ENCODE peak calls at places on chromosomes 5 and 9, in eight cellular contexts. One of them, this sample, is unnamed.

GRCh38 chr9:110620726-110621125 is 41.2 kb upstream of the SVEP1 start:
- DNase-seq in breast epithelium: no peak
- DNase-seq in PC-3: no peak
- DNase-seq in left ventricle myocardium inferior: no peak
- DNase-seq in uterus: no peak
- DNase-seq in upper lobe of right lung: no peak
- DNase-seq in brain microvascular endothelial cell: no peak
- DNase-seq in spleen: no peak
- DNase-seq in this sample: no peak

GRCh38 chr5:67416133-67416937 is 219.7 kb upstream of the CD180 start:
- DNase-seq in breast epithelium: no peak
- DNase-seq in PC-3: no peak
- DNase-seq in left ventricle myocardium inferior: no peak
- DNase-seq in uterus: no peak
- DNase-seq in upper lobe of right lung: no peak
- DNase-seq in brain microvascular endothelial cell: no peak
- DNase-seq in spleen: no peak
- DNase-seq in this sample: no peak

GRCh38 chr5:61941637-61942036 is 364.4 kb upstream of the KIF2A start:
- DNase-seq in breast epithelium: no peak
- DNase-seq in PC-3: no peak
- DNase-seq in left ventricle myocardium inferior: no peak
- DNase-seq in uterus: no peak
- DNase-seq in upper lobe of right lung: no peak
- DNase-seq in brain microvascular endothelial cell: no peak
- DNase-seq in spleen: no peak
- DNase-seq in this sample: no peak

GRCh38 chr5:62296998-62297397 is 9.0 kb upstream of the KIF2A start:
- DNase-seq in breast epithelium: no peak
- DNase-seq in PC-3: peak; percentile 35
- DNase-seq in left ventricle myocardium inferior: no peak
- DNase-seq in uterus: no peak
- DNase-seq in upper lobe of right lung: no peak
- DNase-seq in brain microvascular endothelial cell: no peak
- DNase-seq in spleen: no peak
- DNase-seq in this sample: no peak

GRCh38 chr5:168328804-168329203 is 37.4 kb downstream of the WWC1 start:
- DNase-seq in breast epithelium: no peak
- DNase-seq in PC-3: peak; percentile 30
- DNase-seq in left ventricle myocardium inferior: no peak
- DNase-seq in uterus: no peak
- DNase-seq in upper lobe of right lung: no peak
- DNase-seq in brain microvascular endothelial cell: no peak
- DNase-seq in spleen: peak; percentile 41
- DNase-seq in this sample: no peak

GRCh38 chr5:93894471-93895354 is 153.3 kb upstream of the POU5F2 start:
- DNase-seq in breast epithelium: no peak
- DNase-seq in PC-3: no peak
- DNase-seq in left ventricle myocardium inferior: no peak
- DNase-seq in uterus: no peak
- DNase-seq in upper lobe of right lung: no peak
- DNase-seq in brain microvascular endothelial cell: peak; percentile 10
- DNase-seq in spleen: no peak
- DNase-seq in this sample: peak; percentile 20

GRCh38 chr5:68544656-68545565 is 329.4 kb downstream of the PIK3R1 start:
- DNase-seq in breast epithelium: no peak
- DNase-seq in PC-3: peak; percentile 53
- DNase-seq in left ventricle myocardium inferior: no peak
- DNase-seq in uterus: peak; percentile 51
- DNase-seq in upper lobe of right lung: no peak
- DNase-seq in brain microvascular endothelial cell: no peak
- DNase-seq in spleen: no peak
- DNase-seq in this sample: peak; percentile 31

GRCh38 chr5:2633992-2634391 is 117.5 kb downstream of the IRX2 start:
- DNase-seq in breast epithelium: no peak
- DNase-seq in PC-3: peak; percentile 39
- DNase-seq in left ventricle myocardium inferior: no peak
- DNase-seq in uterus: no peak
- DNase-seq in upper lobe of right lung: no peak
- DNase-seq in brain microvascular endothelial cell: no peak
- DNase-seq in spleen: no peak
- DNase-seq in this sample: no peak

GRCh38 chr5:167743685-167744084 is 547.8 kb upstream of the WWC1 start:
- DNase-seq in breast epithelium: no peak
- DNase-seq in PC-3: peak; percentile 63
- DNase-seq in left ventricle myocardium inferior: no peak
- DNase-seq in uterus: no peak
- DNase-seq in upper lobe of right lung: no peak
- DNase-seq in brain microvascular endothelial cell: peak; percentile 78
- DNase-seq in spleen: no peak
- DNase-seq in this sample: peak; percentile 91

GRCh38 chr5:106312360-106312759 is 1358.4 kb downstream of the EFNA5 start:
- DNase-seq in breast epithelium: no peak
- DNase-seq in PC-3: peak; percentile 75
- DNase-seq in left ventricle myocardium inferior: no peak
- DNase-seq in uterus: no peak
- DNase-seq in upper lobe of right lung: no peak
- DNase-seq in brain microvascular endothelial cell: peak; percentile 70
- DNase-seq in spleen: no peak
- DNase-seq in this sample: peak; percentile 6

GRCh38 chr9:98521141-98521540 is 187.6 kb downstream of the GABBR2 start:
- DNase-seq in breast epithelium: no peak
- DNase-seq in PC-3: peak; percentile 65
- DNase-seq in left ventricle myocardium inferior: no peak
- DNase-seq in uterus: no peak
- DNase-seq in upper lobe of right lung: no peak
- DNase-seq in brain microvascular endothelial cell: peak; percentile 54
- DNase-seq in spleen: no peak
- DNase-seq in this sample: peak; percentile 73

GRCh38 chr5:107456281-107456715 is 214.4 kb downstream of the EFNA5 start:
- DNase-seq in breast epithelium: no peak
- DNase-seq in PC-3: no peak
- DNase-seq in left ventricle myocardium inferior: no peak
- DNase-seq in uterus: no peak
- DNase-seq in upper lobe of right lung: no peak
- DNase-seq in brain microvascular endothelial cell: no peak
- DNase-seq in spleen: no peak
- DNase-seq in this sample: peak; percentile 97

GRCh38 chr5:76104027-76104426 is 20.8 kb downstream of the SV2C start:
- DNase-seq in breast epithelium: no peak
- DNase-seq in PC-3: peak; percentile 47
- DNase-seq in left ventricle myocardium inferior: no peak
- DNase-seq in uterus: no peak
- DNase-seq in upper lobe of right lung: no peak
- DNase-seq in brain microvascular endothelial cell: peak; percentile 17
- DNase-seq in spleen: no peak
- DNase-seq in this sample: peak; percentile 17

GRCh38 chr9:134619456-134619982 is 22.1 kb upstream of the COL5A1 start:
- DNase-seq in breast epithelium: no peak
- DNase-seq in PC-3: no peak
- DNase-seq in left ventricle myocardium inferior: no peak
- DNase-seq in uterus: peak; percentile 8
- DNase-seq in upper lobe of right lung: peak; percentile 30
- DNase-seq in brain microvascular endothelial cell: no peak
- DNase-seq in spleen: peak; percentile 52
- DNase-seq in this sample: no peak

GRCh38 chr9:128004011-128004604 is 23.3 kb upstream of the EEIG1 start:
- DNase-seq in breast epithelium: no peak
- DNase-seq in PC-3: no peak
- DNase-seq in left ventricle myocardium inferior: no peak
- DNase-seq in uterus: no peak
- DNase-seq in upper lobe of right lung: no peak
- DNase-seq in brain microvascular endothelial cell: no peak
- DNase-seq in spleen: no peak
- DNase-seq in this sample: no peak

GRCh38 chr9:117705386-117705785 is 1.2 kb downstream of the TLR4 start:
- DNase-seq in breast epithelium: no peak
- DNase-seq in PC-3: no peak
- DNase-seq in left ventricle myocardium inferior: no peak
- DNase-seq in uterus: no peak
- DNase-seq in upper lobe of right lung: no peak
- DNase-seq in brain microvascular endothelial cell: no peak
- DNase-seq in spleen: no peak
- DNase-seq in this sample: no peak
- H3K4me3 ChIP-seq in breast epithelium: peak overlapping the region; percentile 69
- H3K4me3 ChIP-seq in PC-3: no peak overlapping the region
- H3K4me3 ChIP-seq in left ventricle myocardium inferior: peak overlapping the region; percentile 71
- H3K4me3 ChIP-seq in uterus: peak overlapping the region; percentile 34
- H3K4me3 ChIP-seq in upper lobe of right lung: peak overlapping the region; percentile 55
- H3K4me3 ChIP-seq in brain microvascular endothelial cell: peak overlapping the region; percentile 67
- H3K4me3 ChIP-seq in spleen: peak overlapping the region; percentile 56
- H3K4me3 ChIP-seq in this sample: no peak overlapping the region

GRCh38 chr5:147396070-147396469 is 113.8 kb downstream of the DPYSL3 start:
- DNase-seq in breast epithelium: no peak
- DNase-seq in PC-3: no peak
- DNase-seq in left ventricle myocardium inferior: peak; percentile 43
- DNase-seq in uterus: no peak
- DNase-seq in upper lobe of right lung: peak; percentile 75
- DNase-seq in brain microvascular endothelial cell: no peak
- DNase-seq in spleen: peak; percentile 71
- DNase-seq in this sample: no peak
- H3K36me3 ChIP-seq in breast epithelium: no peaks in the 10 kb centered on the region
- H3K36me3 ChIP-seq in PC-3: no peaks in the 10 kb centered on the region
- H3K36me3 ChIP-seq in left ventricle myocardium inferior: peaks cover 41% of the 10 kb centered on the region
- H3K36me3 ChIP-seq in uterus: no peaks in the 10 kb centered on the region
- H3K36me3 ChIP-seq in upper lobe of right lung: peaks cover 37% of the 10 kb centered on the region
- H3K36me3 ChIP-seq in brain microvascular endothelial cell: no peaks in the 10 kb centered on the region
- H3K36me3 ChIP-seq in spleen: peaks cover 4% of the 10 kb centered on the region
- H3K36me3 ChIP-seq in this sample: no peaks in the 10 kb centered on the region

DNA sequence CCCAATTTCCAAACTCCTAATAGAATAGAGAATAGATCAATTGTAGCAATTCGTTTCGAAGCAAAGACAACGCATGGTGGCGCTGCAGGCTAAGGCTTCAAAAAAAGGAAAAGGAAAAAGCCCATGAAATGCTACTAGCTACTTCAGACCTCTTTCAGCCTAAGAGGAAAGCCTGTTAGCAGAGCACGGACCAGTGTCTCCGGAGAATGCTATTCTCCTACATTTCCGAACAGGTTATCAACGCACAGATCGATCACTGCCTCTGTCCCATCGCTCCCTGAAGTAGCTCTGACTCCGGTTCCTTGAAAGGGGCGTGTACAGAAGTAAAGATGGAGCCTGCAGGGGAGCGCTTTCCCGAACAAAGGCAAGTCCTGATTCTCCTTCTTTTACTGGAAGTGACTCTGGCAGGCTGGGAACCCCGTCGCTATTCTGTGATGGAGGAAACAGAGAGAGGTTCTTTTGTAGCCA is at the start of gene PCDHB15:
- DNase-seq in breast epithelium: no peak
- DNase-seq in PC-3: no peak
- DNase-seq in left ventricle myocardium inferior: peak; percentile 32
- DNase-seq in uterus: peak; percentile 19
- DNase-seq in upper lobe of right lung: no peak
- DNase-seq in brain microvascular endothelial cell: no peak
- DNase-seq in spleen: no peak
- DNase-seq in this sample: no peak
- TF ChIP-seq CTCF in breast epithelium: no peak
- TF ChIP-seq CTCF in PC-3: no peak
- TF ChIP-seq CTCF in left ventricle myocardium inferior: peak; percentile 56
- TF ChIP-seq CTCF in uterus: peak; percentile 11
- TF ChIP-seq CTCF in upper lobe of right lung: peak; percentile 28
- TF ChIP-seq CTCF in brain microvascular endothelial cell: no peak
- TF ChIP-seq CTCF in spleen: no peak
- TF ChIP-seq CTCF in this sample: no peak

DNA sequence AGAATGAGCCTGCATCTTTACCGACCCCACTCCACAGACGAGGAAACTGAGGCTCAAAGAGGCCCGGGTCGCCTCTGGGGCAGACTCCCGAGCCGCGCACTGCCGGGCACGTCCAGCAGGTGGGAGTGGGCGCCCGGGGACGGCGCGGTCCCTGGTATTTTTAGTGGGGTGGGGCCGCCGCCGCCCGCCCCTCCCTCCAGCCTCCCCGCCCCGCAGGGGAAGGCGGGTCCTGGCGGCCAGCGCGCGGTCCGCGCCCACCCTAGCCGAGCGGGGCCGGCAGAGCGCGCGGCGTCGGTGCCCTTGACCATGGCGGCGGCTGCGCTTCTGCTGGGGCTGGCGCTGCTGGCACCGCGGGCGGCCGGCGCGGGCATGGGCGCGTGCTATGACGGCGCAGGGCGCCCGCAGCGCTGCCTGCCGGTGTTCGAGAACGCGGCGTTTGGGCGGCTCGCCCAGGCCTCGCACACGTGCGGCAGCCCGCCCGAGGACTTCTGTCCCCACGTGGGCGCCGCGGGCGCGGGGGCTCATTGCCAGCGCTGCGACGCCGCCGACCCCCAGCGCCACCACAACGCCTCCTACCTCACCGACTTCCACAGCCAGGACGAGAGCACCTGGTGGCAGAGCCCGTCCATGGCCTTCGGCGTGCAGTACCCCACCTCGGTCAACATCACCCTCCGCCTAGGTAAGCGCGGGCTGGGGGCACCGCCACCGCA is at the start of gene LAMC3:
- DNase-seq in breast epithelium: no peak
- DNase-seq in PC-3: peak; percentile 17
- DNase-seq in left ventricle myocardium inferior: no peak
- DNase-seq in uterus: no peak
- DNase-seq in upper lobe of right lung: no peak
- DNase-seq in brain microvascular endothelial cell: no peak
- DNase-seq in spleen: no peak
- DNase-seq in this sample: no peak
- H3K4me3 ChIP-seq in breast epithelium: peak within 1 kb of the TSS; percentile 63
- H3K4me3 ChIP-seq in PC-3: peak within 1 kb of the TSS; percentile 62
- H3K4me3 ChIP-seq in left ventricle myocardium inferior: peak within 1 kb of the TSS; percentile 52
- H3K4me3 ChIP-seq in uterus: no peak within 1 kb of the TSS
- H3K4me3 ChIP-seq in upper lobe of right lung: peak within 1 kb of the TSS; percentile 23
- H3K4me3 ChIP-seq in brain microvascular endothelial cell: no peak within 1 kb of the TSS
- H3K4me3 ChIP-seq in spleen: peak within 1 kb of the TSS; percentile 40
- H3K4me3 ChIP-seq in this sample: peak within 1 kb of the TSS; percentile 6

GRCh38 chr9:312596-313320 is 98.1 kb downstream of the DOCK8 start:
- DNase-seq in breast epithelium: no peak
- DNase-seq in PC-3: no peak
- DNase-seq in left ventricle myocardium inferior: no peak
- DNase-seq in uterus: no peak
- DNase-seq in upper lobe of right lung: no peak
- DNase-seq in brain microvascular endothelial cell: no peak
- DNase-seq in spleen: no peak
- DNase-seq in this sample: no peak
- H3K36me3 ChIP-seq in breast epithelium: no peaks in the 10 kb centered on the region
- H3K36me3 ChIP-seq in PC-3: no peaks in the 10 kb centered on the region
- H3K36me3 ChIP-seq in left ventricle myocardium inferior: no peaks in the 10 kb centered on the region
- H3K36me3 ChIP-seq in uterus: no peaks in the 10 kb centered on the region
- H3K36me3 ChIP-seq in upper lobe of right lung: peaks cover 73% of the 10 kb centered on the region
- H3K36me3 ChIP-seq in brain microvascular endothelial cell: no peaks in the 10 kb centered on the region
- H3K36me3 ChIP-seq in spleen: peaks cover 37% of the 10 kb centered on the region
- H3K36me3 ChIP-seq in this sample: no peaks in the 10 kb centered on the region

GRCh38 chr9:116815828-116816227 is 128.7 kb downstream of the TRIM32 start:
- DNase-seq in breast epithelium: no peak
- DNase-seq in PC-3: no peak
- DNase-seq in left ventricle myocardium inferior: no peak
- DNase-seq in uterus: no peak
- DNase-seq in upper lobe of right lung: no peak
- DNase-seq in brain microvascular endothelial cell: no peak
- DNase-seq in spleen: no peak
- DNase-seq in this sample: no peak
- TF ChIP-seq CTCF in breast epithelium: no peak
- TF ChIP-seq CTCF in PC-3: no peak
- TF ChIP-seq CTCF in left ventricle myocardium inferior: no peak
- TF ChIP-seq CTCF in uterus: no peak
- TF ChIP-seq CTCF in upper lobe of right lung: no peak
- TF ChIP-seq CTCF in brain microvascular endothelial cell: no peak
- TF ChIP-seq CTCF in spleen: no peak
- TF ChIP-seq CTCF in this sample: no peak